ENCODE peak calls at places on chromosome 6, in nine cellular contexts. W is AG04450; U is K562; O is left ventricle myocardium inferior; R is stomach; Y is ovary; S is heart left ventricle; I is HCT116; Q is CD8-positive, alpha-beta T cell. H is an unnamed sample. For H3K27me3, the result is how much of the 10 kb centered on the place peaks cover.

GRCh38 chr6:51139841-51140462 is 321.3 kb downstream of the TFAP2B start:
- DNase-seq in W (no peak), U (no peak), O (no peak), R (no peak), Y (no peak), S (no peak), I (no peak), Q (no peak), H (no peak)

GRCh38 chr6:147194652-147195403 is 9.4 kb upstream of the STXBP5 start:
- DNase-seq in W (no peak), U (peak), O (no peak), R (no peak), Y (no peak), S (no peak), I (no peak), Q (no peak), H (no peak)

GRCh38 chr6:70310063-70310694 is 7.3 kb upstream of the COL9A1 start:
- DNase-seq in W (no peak), U (no peak), O (no peak), R (no peak), Y (no peak), S (no peak), I (peak), Q (no peak), H (no peak)

GRCh38 chr6:56168601-56169000 is 78.8 kb downstream of the COL21A1 start:
- DNase-seq in W (no peak), U (no peak), O (no peak), R (no peak), Y (no peak), S (no peak), I (no peak), Q (no peak), H (no peak)

GRCh38 chr6:98944598-98945011 is 3.1 kb downstream of the FBXL4 start:
- DNase-seq in W (no peak), U (peak), O (no peak), R (no peak), Y (no peak), S (no peak), I (no peak), Q (no peak), H (no peak)

GRCh38 chr6:167113047-167113446 is 9.8 kb upstream of the CCR6 start:
- DNase-seq in W (no peak), U (no peak), O (no peak), R (no peak), Y (no peak), S (no peak), I (no peak), Q (no peak), H (no peak)

GRCh38 chr6:158703840-158704822 is 54.3 kb downstream of the SYTL3 start:
- DNase-seq in W (no peak), U (peak), O (peak), R (peak), Y (peak), S (peak), I (peak), Q (peak), H (peak)

GRCh38 chr6:27375613-27376079 is 12.9 kb upstream of the ZNF391 start:
- DNase-seq in W (no peak), U (peak), O (no peak), R (no peak), Y (no peak), S (no peak), I (no peak), Q (no peak), H (no peak)

GRCh38 chr6:139154885-139155547 is 20.1 kb downstream of the HECA start:
- DNase-seq in W (no peak), U (no peak), O (no peak), R (no peak), Y (no peak), S (no peak), I (no peak), Q (no peak), H (no peak)

GRCh38 chr6:7445076-7445475 is 55.5 kb downstream of the RIOK1 start:
- DNase-seq in W (no peak), U (no peak), O (no peak), R (no peak), Y (no peak), S (no peak), I (no peak), Q (no peak), H (no peak)

GRCh38 chr6:33288942-33289783 is at the start of the genes PFDN6 and WDR46:
- DNase-seq in W (peak), U (peak), O (peak), R (peak), Y (peak), S (peak), I (peak), Q (peak), H (peak)

GRCh38 chr6:101266063-101266462 is 127.4 kb upstream of the GRIK2 start:
- DNase-seq in W (no peak), U (no peak), O (no peak), R (no peak), Y (no peak), S (no peak), I (no peak), Q (no peak), H (no peak)

GRCh38 chr6:169933839-169934698 is 182.6 kb downstream of the ERMARD start:
- DNase-seq in W (no peak), U (no peak), O (peak), R (peak), Y (peak), S (peak), I (no peak), Q (no peak), H (no peak)

GRCh38 chr6:112881027-112881426 is 533.9 kb downstream of the RFPL4B start:
- DNase-seq in W (peak), U (peak), O (no peak), R (no peak), Y (no peak), S (no peak), I (no peak), Q (no peak), H (no peak)

GRCh38 chr6:157518399-157519250 is 137.6 kb downstream of the ZDHHC14 start:
- DNase-seq in W (no peak), U (peak), O (no peak), R (no peak), Y (peak), S (peak), I (peak), Q (no peak), H (no peak)

GRCh38 chr6:2917801-2918495 is 14.8 kb upstream of the SERPINB9 start:
- DNase-seq in W (no peak), U (no peak), O (no peak), R (no peak), Y (no peak), S (no peak), I (no peak), Q (no peak), H (no peak)

GRCh38 chr6:10385512-10386132 is 29.3 kb downstream of the TFAP2A start:
- DNase-seq in W (no peak), U (no peak), O (no peak), R (no peak), Y (no peak), S (no peak), I (no peak), Q (no peak), H (no peak)

GRCh38 chr6:10386260-10386659 is 28.6 kb downstream of the TFAP2A start:
- DNase-seq in W (no peak), U (no peak), O (no peak), R (no peak), Y (no peak), S (no peak), I (no peak), Q (no peak), H (no peak)

GRCh38 chr6:10384333-10384718 is 30.5 kb downstream of the TFAP2A start:
- DNase-seq in W (no peak), U (no peak), O (no peak), R (no peak), Y (no peak), S (no peak), I (no peak), Q (no peak), H (no peak)

GRCh38 chr6:10384064-10384317 is 30.9 kb downstream of the TFAP2A start:
- DNase-seq in W (no peak), U (no peak), O (no peak), R (no peak), Y (no peak), S (no peak), I (no peak), Q (no peak), H (no peak)

DNA sequence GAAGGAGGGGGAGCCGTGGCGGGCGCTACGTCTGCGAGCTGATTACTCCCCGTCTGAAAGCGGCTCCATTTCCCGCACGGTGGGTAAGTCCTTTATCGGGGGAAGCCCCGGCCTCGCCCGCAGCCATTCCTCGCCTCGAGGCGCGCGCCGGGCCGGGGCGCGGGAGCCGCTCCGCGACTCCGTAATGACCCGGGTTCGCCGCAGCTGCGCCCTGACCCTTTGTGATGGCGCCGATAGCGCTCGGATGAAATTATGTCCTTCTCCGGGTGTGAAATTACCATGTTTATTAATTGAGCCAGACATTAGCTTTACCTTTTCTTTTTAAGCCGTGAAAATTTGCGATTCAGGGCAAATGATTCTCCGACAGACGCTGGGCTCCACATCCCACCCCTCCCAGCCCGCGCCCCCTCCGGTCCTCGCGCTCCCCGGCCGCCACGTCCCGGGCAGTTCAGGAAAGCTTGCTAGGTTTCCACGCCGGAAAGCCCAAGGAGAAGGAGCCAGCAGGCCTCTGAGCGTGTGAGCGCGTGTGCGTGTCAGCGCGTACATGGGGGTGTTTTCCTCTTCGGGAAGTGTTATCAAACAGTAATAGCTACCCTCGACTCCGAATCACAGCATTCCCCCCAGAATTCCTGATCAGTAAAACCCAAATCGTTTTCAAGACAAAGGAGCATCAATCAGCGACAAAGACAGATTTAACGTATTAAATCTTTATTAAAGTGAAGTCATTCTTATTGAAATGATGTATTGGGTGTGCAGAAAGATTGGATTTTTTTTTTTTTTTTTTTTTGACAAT is 30.0 kb downstream of the TFAP2A start:
- DNase-seq in W (no peak), U (no peak), O (no peak), R (no peak), Y (no peak), S (no peak), I (no peak), Q (no peak), H (no peak)
- H3K27me3 ChIP-seq in W (half or more), U (under half), O (half or more), R (half or more), Y (under half), S (half or more), I (under half), Q (half or more), H (half or more)

GRCh38 chr6:31203345-31203979 is 33.0 kb upstream of the POU5F1 start:
- DNase-seq in W (no peak), U (peak), O (no peak), R (no peak), Y (no peak), S (no peak), I (peak), Q (peak), H (peak)
- H3K4me3 ChIP-seq in W (peak), U (no peak), O (peak), R (peak), Y (peak), S (peak), I (peak), Q (peak), H (peak)

GRCh38 chr6:75262716-75263463 is 19.3 kb upstream of the COX7A2 start:
- DNase-seq in W (no peak), U (no peak), O (no peak), R (no peak), Y (no peak), S (no peak), I (no peak), Q (no peak), H (no peak)
- H3K27me3 ChIP-seq in W (under half), U (under half), O (under half), R (under half), Y (under half), S (under half), I (under half), Q (under half), H (under half)

GRCh38 chr6:8814440-8815000 is 379.2 kb upstream of the SLC35B3 start:
- DNase-seq in W (no peak), U (no peak), O (no peak), R (no peak), Y (no peak), S (no peak), I (no peak), Q (no peak), H (no peak)
- H3K4me3 ChIP-seq in W (no peak), U (no peak), O (no peak), R (no peak), Y (no peak), S (no peak), I (no peak), Q (no peak), H (no peak)

GRCh38 chr6:165846123-165846966 is 183.3 kb upstream of the PDE10A start:
- DNase-seq in W (no peak), U (no peak), O (no peak), R (no peak), Y (no peak), S (no peak), I (no peak), Q (no peak), H (no peak)

GRCh38 chr6:165848099-165848461 is 185.0 kb upstream of the PDE10A start:
- DNase-seq in W (no peak), U (no peak), O (no peak), R (no peak), Y (no peak), S (no peak), I (no peak), Q (no peak), H (no peak)

GRCh38 chr6:165845488-165845887 is 182.4 kb upstream of the PDE10A start:
- DNase-seq in W (no peak), U (no peak), O (no peak), R (no peak), Y (no peak), S (no peak), I (no peak), Q (no peak), H (no peak)

GRCh38 chr6:165849539-165850430 is 186.7 kb upstream of the PDE10A start:
- DNase-seq in W (no peak), U (no peak), O (no peak), R (no peak), Y (peak), S (peak), I (no peak), Q (no peak), H (no peak)

DNA sequence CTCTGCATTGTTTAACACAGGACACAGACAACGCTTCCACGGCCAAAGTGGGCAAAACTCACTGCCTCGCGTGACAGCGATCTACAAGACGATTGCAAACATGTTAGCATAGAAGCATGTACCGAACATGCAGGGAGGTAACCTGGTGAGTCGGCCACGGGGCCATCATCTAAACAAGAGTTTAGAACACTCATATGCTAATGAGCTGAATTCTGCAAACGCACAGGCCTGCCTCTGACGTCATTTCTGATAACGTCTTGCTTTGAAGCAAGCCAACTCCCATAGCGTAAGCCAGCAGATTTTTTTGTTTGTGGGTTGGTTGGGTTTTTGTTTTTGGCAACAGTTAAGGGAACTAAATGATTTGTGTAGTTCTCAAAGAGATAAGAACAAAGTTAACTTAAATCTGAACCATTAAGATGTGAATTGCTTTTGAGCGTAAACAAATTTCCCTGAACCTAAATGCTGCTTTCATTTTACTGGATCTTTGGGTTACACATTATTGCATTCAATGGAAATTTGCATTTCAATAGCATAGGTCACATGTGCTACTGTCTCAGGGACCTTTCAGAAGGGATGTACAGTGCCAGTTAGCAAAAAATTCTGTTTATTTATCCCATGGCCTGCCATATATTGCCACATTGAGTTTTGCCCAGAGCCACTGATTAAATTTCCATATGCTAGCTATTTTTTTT is 184.5 kb upstream of the PDE10A start:
- DNase-seq in W (no peak), U (no peak), O (no peak), R (peak), Y (peak), S (peak), I (no peak), Q (no peak), H (no peak)
- H3K27me3 ChIP-seq in W (under half), U (under half), O (under half), R (under half), Y (under half), S (under half), I (under half), Q (under half), H (under half)

GRCh38 chr6:143062551-143062950 is 1.9 kb downstream of the AIG1 start:
- DNase-seq in W (no peak), U (no peak), O (no peak), R (no peak), Y (no peak), S (no peak), I (no peak), Q (no peak), H (no peak)
- H3K4me3 ChIP-seq in W (no peak), U (peak), O (no peak), R (no peak), Y (no peak), S (no peak), I (no peak), Q (no peak), H (no peak)

GRCh38 chr6:137493218-137494038 is 766 bp downstream of the OLIG3 start:
- DNase-seq in W (no peak), U (no peak), O (no peak), R (no peak), Y (no peak), S (no peak), I (no peak), Q (no peak), H (no peak)
- H3K27me3 ChIP-seq in W (half or more), U (half or more), O (half or more), R (half or more), Y (under half), S (half or more), I (under half), Q (half or more), H (half or more)

DNA sequence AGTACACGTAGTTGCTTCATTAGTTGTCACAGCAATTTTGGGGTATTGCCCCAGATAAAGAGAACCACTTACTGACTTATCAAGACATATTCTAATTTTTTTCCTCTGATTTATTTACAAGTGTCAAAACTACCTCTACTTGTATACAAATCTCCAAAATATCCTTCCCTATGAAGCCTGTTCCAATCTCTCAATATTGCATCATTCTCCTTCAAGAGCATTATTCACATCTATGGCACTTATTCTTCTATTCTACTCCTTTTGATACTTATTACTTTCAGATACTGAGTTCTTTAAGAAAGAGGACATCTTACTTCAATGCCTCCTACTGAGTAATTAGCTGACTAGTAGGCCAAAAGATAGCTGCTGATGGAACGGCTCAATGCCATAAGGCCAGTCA is 105.2 kb downstream of the SMLR1 start:
- DNase-seq in W (no peak), U (no peak), O (no peak), R (no peak), Y (no peak), S (no peak), I (no peak), Q (no peak), H (no peak)
- H3K4me3 ChIP-seq in W (no peak), U (no peak), O (no peak), R (no peak), Y (no peak), S (no peak), I (no peak), Q (no peak), H (no peak)

GRCh38 chr6:108115598-108116058 is 41.1 kb upstream of the OSTM1 start:
- DNase-seq in W (no peak), U (peak), O (peak), R (peak), Y (peak), S (no peak), I (peak), Q (no peak), H (no peak)

GRCh38 chr6:108116424-108116780 is 41.9 kb upstream of the OSTM1 start:
- DNase-seq in W (no peak), U (no peak), O (no peak), R (no peak), Y (no peak), S (no peak), I (no peak), Q (no peak), H (no peak)

GRCh38 chr6:108117427-108118358 is 43.2 kb upstream of the OSTM1 start:
- DNase-seq in W (no peak), U (no peak), O (peak), R (peak), Y (peak), S (peak), I (no peak), Q (no peak), H (no peak)

GRCh38 chr6:108118359-108118724 is 43.8 kb upstream of the OSTM1 start:
- DNase-seq in W (no peak), U (no peak), O (no peak), R (no peak), Y (no peak), S (no peak), I (no peak), Q (no peak), H (no peak)

GRCh38 chr6:108116781-108117426 is 42.4 kb upstream of the OSTM1 start:
- DNase-seq in W (no peak), U (no peak), O (no peak), R (no peak), Y (no peak), S (no peak), I (no peak), Q (no peak), H (no peak)
- H3K27me3 ChIP-seq in W (half or more), U (under half), O (half or more), R (half or more), Y (under half), S (half or more), I (under half), Q (under half), H (half or more)

GRCh38 chr6:133891814-133892443 is 3.0 kb downstream of the TCF21 start:
- DNase-seq in W (no peak), U (no peak), O (no peak), R (no peak), Y (no peak), S (no peak), I (no peak), Q (no peak), H (no peak)

GRCh38 chr6:133894369-133894768 is 5.5 kb downstream of the TCF21 start:
- DNase-seq in W (no peak), U (no peak), O (no peak), R (no peak), Y (no peak), S (no peak), I (no peak), Q (no peak), H (no peak)

GRCh38 chr6:133894795-133895401 is 6.0 kb downstream of the TCF21 start:
- DNase-seq in W (peak), U (no peak), O (no peak), R (no peak), Y (no peak), S (no peak), I (no peak), Q (no peak), H (no peak)

GRCh38 chr6:133892444-133893323 is 3.8 kb downstream of the TCF21 start:
- DNase-seq in W (no peak), U (no peak), O (no peak), R (no peak), Y (peak), S (no peak), I (no peak), Q (no peak), H (no peak)

GRCh38 chr6:133893324-133893692 is 4.4 kb downstream of the TCF21 start:
- DNase-seq in W (no peak), U (no peak), O (no peak), R (no peak), Y (no peak), S (no peak), I (no peak), Q (no peak), H (no peak)
- H3K4me3 ChIP-seq in W (peak), U (no peak), O (peak), R (peak), Y (no peak), S (peak), I (no peak), Q (no peak), H (no peak)